ENCODE peak calls at places on chromosomes 1 and 21, in four cellular contexts. Q, F, G and J are unnamed samples. For H3K27me3, the result is how much of the 10 kb centered on the place peaks cover.

GRCh38 chr1:184823080-184823479 is 68.4 kb upstream of the EDEM3 start:
- DNase-seq in Q (no peak), F (no peak), G (no peak), J (peak)

GRCh38 chr1:6477039-6477820 is 11.3 kb upstream of the TNFRSF25 start:
- DNase-seq in Q (no peak), F (no peak), G (no peak), J (no peak)

GRCh38 chr1:35269190-35269988 is 880 bp downstream of the ZMYM4 start:
- DNase-seq in Q (no peak), F (no peak), G (peak), J (peak)

GRCh38 chr1:174005032-174005431 is 17.1 kb downstream of the RC3H1 start:
- DNase-seq in Q (no peak), F (no peak), G (no peak), J (no peak)

GRCh38 chr21:41316641-41317392 is at the start of gene FAM3B:
- DNase-seq in Q (peak), F (no peak), G (no peak), J (no peak)

GRCh38 chr1:116763787-116764465 is 9.7 kb downstream of the CD2 start:
- DNase-seq in Q (no peak), F (no peak), G (no peak), J (peak)

GRCh38 chr1:206752481-206752880 is 18.1 kb upstream of the IL19 start:
- DNase-seq in Q (no peak), F (no peak), G (no peak), J (no peak)

GRCh38 chr1:194975913-194976312 is 1632.3 kb downstream of the KCNT2 start:
- DNase-seq in Q (no peak), F (no peak), G (no peak), J (no peak)

GRCh38 chr1:169109561-169110134 is 3.2 kb downstream of the ATP1B1 start:
- DNase-seq in Q (no peak), F (no peak), G (no peak), J (peak)

GRCh38 chr1:55589656-55590297 is 374.6 kb upstream of the USP24 start:
- DNase-seq in Q (no peak), F (no peak), G (no peak), J (no peak)

DNA sequence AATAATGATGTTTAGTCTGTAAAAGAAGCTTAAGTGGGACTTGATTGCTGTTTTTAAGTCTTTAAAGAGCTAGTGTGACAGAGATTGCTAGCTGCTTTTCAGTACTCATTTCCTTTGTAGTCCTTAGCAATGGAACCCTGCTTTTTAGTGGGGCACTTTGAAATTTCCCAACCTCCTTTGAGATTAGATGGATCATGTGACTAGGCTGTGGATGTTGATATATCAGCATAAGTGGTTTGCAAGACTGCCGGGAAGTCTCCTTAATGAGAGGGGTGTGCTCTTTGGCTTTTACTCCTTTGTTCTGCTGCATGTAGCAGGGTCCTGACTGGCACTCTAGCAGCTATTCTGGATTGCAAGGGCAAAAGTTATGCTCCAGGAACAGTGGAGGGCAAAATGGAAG is 11.2 kb upstream of the RCOR3 start:
- DNase-seq in Q (peak), F (no peak), G (no peak), J (no peak)
- H3K27me3 ChIP-seq in Q (under half), F (under half), G (under half), J (under half)

DNA sequence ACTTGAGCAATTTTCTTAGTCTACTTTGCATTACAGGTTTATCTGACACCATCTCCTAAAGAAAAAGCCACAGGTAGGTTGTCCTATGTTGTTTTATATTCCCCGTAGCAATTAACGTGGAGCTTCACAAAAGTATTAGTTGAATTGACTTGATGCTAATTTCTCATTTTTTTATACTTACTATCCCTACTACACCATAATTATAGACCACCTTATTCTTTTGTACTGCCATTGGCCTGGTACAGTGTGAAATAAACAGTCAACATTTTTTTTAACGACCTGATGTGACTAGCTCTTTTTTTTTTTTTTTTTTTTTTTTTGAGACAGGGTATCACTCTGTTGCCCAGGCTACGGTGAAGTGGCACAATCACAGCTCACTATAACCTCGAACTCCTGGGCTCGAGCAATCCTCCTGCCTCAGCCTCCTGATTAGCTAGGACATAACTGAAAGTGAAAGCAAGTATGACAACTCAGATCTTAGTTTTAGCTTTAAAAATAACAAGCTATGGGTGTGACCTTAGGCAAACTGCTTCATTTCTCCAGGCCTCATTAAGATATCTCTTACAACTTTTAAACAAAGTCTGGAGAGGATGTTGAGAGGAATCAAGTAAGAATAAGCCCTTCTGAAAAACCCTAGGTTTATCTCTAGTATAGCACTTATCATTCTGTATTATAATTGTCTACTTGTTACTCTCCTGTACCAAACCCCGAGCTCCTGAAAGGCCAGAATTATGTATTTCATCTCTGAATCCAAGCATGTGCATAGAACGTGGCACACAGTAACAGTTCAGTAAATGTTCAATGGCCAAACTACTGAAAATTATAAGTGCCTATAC is 49.5 kb downstream of the LUZP1 start:
- DNase-seq in Q (no peak), F (no peak), G (peak), J (no peak)
- H3K27me3 ChIP-seq in Q (under half), F (under half), G (under half), J (under half)

GRCh38 chr1:3031401-3032221 is 10.3 kb downstream of the ACTRT2 start:
- DNase-seq in Q (no peak), F (peak), G (no peak), J (no peak)
- H3K27me3 ChIP-seq in Q (under half), F (half or more), G (under half), J (half or more)

DNA sequence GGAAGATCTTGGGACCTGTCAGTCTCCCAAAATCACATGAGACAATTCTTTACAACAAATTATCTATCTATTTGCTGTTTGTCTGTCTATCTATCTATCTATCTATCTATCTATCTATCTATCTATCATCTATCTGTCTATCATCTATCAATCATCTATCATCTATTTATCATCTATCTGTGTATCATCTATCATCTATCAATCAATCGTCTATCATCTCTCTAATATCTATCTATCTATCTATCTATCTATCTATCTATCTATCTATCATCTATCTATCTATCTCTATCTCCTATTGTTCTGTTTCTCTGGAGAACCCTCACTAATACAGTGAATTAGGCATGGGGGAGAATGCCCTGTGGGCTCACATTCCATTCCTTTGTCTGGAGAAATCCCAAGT is 73.3 kb upstream of the HMGB4 start:
- DNase-seq in Q (no peak), F (no peak), G (no peak), J (no peak)
- H3K27me3 ChIP-seq in Q (under half), F (under half), G (under half), J (under half)

DNA sequence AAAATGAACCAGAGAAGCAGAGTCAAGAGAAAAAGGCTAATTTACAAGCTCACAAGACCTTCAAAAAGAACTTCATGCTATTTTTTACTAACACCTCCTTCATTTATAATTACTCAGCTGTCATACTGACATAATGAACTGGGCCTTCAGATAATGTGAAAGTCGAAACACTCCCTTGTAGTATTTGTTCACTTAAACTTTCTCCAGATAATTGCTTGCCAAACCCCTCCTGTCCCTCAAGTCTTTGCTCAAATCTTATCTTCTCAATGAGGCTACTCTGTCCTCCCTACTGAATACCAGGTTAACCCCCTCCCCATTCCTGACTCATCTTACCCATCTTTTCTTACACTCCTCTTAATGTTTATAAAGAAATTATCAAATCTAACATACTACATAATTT is 11.1 kb upstream of the MAP3K21 start:
- DNase-seq in Q (no peak), F (no peak), G (no peak), J (no peak)
- H3K27me3 ChIP-seq in Q (under half), F (under half), G (under half), J (under half)